ENCODE peak calls at places on chromosomes 2 and 18, in seven cellular contexts. One of them, this sample, is unnamed.
A peak's percentile ranks its signal among the peaks of the same experiment; 100 is the strongest.

GRCh38 chr18:36066001-36066400 is 1.4 kb downstream of the RPRD1A start:
- DNase-seq in tibial artery: no peak
- DNase-seq in sigmoid colon: no peak
- DNase-seq in fibroblast of lung: peak; percentile 79
- DNase-seq in lower lobe of right lung: no peak
- DNase-seq in testis: no peak
- DNase-seq in PC-9: no peak
- DNase-seq in this sample: no peak

GRCh38 chr2:215531284-215531683 is 95.4 kb upstream of the FN1 start:
- DNase-seq in tibial artery: no peak
- DNase-seq in sigmoid colon: no peak
- DNase-seq in fibroblast of lung: peak; percentile 66
- DNase-seq in lower lobe of right lung: no peak
- DNase-seq in testis: no peak
- DNase-seq in PC-9: no peak
- DNase-seq in this sample: peak; percentile 84

GRCh38 chr18:55161966-55162365 is 202.7 kb upstream of the CCDC68 start:
- DNase-seq in tibial artery: peak; percentile 20
- DNase-seq in sigmoid colon: no peak
- DNase-seq in fibroblast of lung: no peak
- DNase-seq in lower lobe of right lung: no peak
- DNase-seq in testis: no peak
- DNase-seq in PC-9: no peak
- DNase-seq in this sample: no peak

GRCh38 chr2:67965246-67965645 is 97.6 kb downstream of the C1D start:
- DNase-seq in tibial artery: no peak
- DNase-seq in sigmoid colon: no peak
- DNase-seq in fibroblast of lung: no peak
- DNase-seq in lower lobe of right lung: no peak
- DNase-seq in testis: no peak
- DNase-seq in PC-9: no peak
- DNase-seq in this sample: peak; percentile 92

GRCh38 chr2:212549463-212549862 is 10.9 kb upstream of the ERBB4 start:
- DNase-seq in tibial artery: no peak
- DNase-seq in sigmoid colon: no peak
- DNase-seq in fibroblast of lung: no peak
- DNase-seq in lower lobe of right lung: no peak
- DNase-seq in testis: no peak
- DNase-seq in PC-9: no peak
- DNase-seq in this sample: no peak

GRCh38 chr2:145652992-145653545 is 1133.2 kb upstream of the ZEB2 start:
- DNase-seq in tibial artery: no peak
- DNase-seq in sigmoid colon: no peak
- DNase-seq in fibroblast of lung: peak; percentile 69
- DNase-seq in lower lobe of right lung: no peak
- DNase-seq in testis: no peak
- DNase-seq in PC-9: no peak
- DNase-seq in this sample: peak; percentile 90

GRCh38 chr2:157257312-157258252 is at the start of gene GALNT5:
- DNase-seq in tibial artery: no peak
- DNase-seq in sigmoid colon: no peak
- DNase-seq in fibroblast of lung: peak; percentile 62
- DNase-seq in lower lobe of right lung: no peak
- DNase-seq in testis: no peak
- DNase-seq in PC-9: no peak
- DNase-seq in this sample: peak; percentile 68

GRCh38 chr18:2851771-2852170 is 5.0 kb downstream of the EMILIN2 start:
- DNase-seq in tibial artery: no peak
- DNase-seq in sigmoid colon: no peak
- DNase-seq in fibroblast of lung: no peak
- DNase-seq in lower lobe of right lung: no peak
- DNase-seq in testis: no peak
- DNase-seq in PC-9: no peak
- DNase-seq in this sample: no peak

GRCh38 chr2:147487286-147487979 is 357.4 kb upstream of the ACVR2A start:
- DNase-seq in tibial artery: no peak
- DNase-seq in sigmoid colon: no peak
- DNase-seq in fibroblast of lung: no peak
- DNase-seq in lower lobe of right lung: no peak
- DNase-seq in testis: no peak
- DNase-seq in PC-9: no peak
- DNase-seq in this sample: no peak

GRCh38 chr18:57436193-57436964 is 1.2 kb downstream of the ONECUT2 start:
- DNase-seq in tibial artery: no peak
- DNase-seq in sigmoid colon: no peak
- DNase-seq in fibroblast of lung: no peak
- DNase-seq in lower lobe of right lung: no peak
- DNase-seq in testis: no peak
- DNase-seq in PC-9: no peak
- DNase-seq in this sample: no peak

GRCh38 chr2:11784747-11785610 is 38.5 kb downstream of the LPIN1 start:
- DNase-seq in tibial artery: no peak
- DNase-seq in sigmoid colon: peak; percentile 74
- DNase-seq in fibroblast of lung: peak; percentile 43
- DNase-seq in lower lobe of right lung: peak; percentile 57
- DNase-seq in testis: peak; percentile 76
- DNase-seq in PC-9: no peak
- DNase-seq in this sample: peak; percentile 7

GRCh38 chr2:71070294-71071025 is 2.0 kb downstream of the NAGK start:
- DNase-seq in tibial artery: no peak
- DNase-seq in sigmoid colon: peak; percentile 56
- DNase-seq in fibroblast of lung: peak; percentile 24
- DNase-seq in lower lobe of right lung: no peak
- DNase-seq in testis: no peak
- DNase-seq in PC-9: no peak
- DNase-seq in this sample: peak; percentile 68

GRCh38 chr2:29632018-29632417 is 289.4 kb downstream of the ALK start:
- DNase-seq in tibial artery: no peak
- DNase-seq in sigmoid colon: no peak
- DNase-seq in fibroblast of lung: no peak
- DNase-seq in lower lobe of right lung: no peak
- DNase-seq in testis: no peak
- DNase-seq in PC-9: no peak
- DNase-seq in this sample: peak; percentile 86

GRCh38 chr2:46308629-46309028 is 11.4 kb downstream of the EPAS1 start:
- DNase-seq in tibial artery: no peak
- DNase-seq in sigmoid colon: no peak
- DNase-seq in fibroblast of lung: no peak
- DNase-seq in lower lobe of right lung: no peak
- DNase-seq in testis: no peak
- DNase-seq in PC-9: no peak
- DNase-seq in this sample: no peak

GRCh38 chr2:118711603-118712002 is 135.8 kb downstream of the EN1 start:
- DNase-seq in tibial artery: no peak
- DNase-seq in sigmoid colon: no peak
- DNase-seq in fibroblast of lung: no peak
- DNase-seq in lower lobe of right lung: no peak
- DNase-seq in testis: no peak
- DNase-seq in PC-9: no peak
- DNase-seq in this sample: no peak

GRCh38 chr2:190882831-190883582 is 2.4 kb downstream of the GLS start:
- DNase-seq in tibial artery: no peak
- DNase-seq in sigmoid colon: no peak
- DNase-seq in fibroblast of lung: no peak
- DNase-seq in lower lobe of right lung: no peak
- DNase-seq in testis: no peak
- DNase-seq in PC-9: no peak
- DNase-seq in this sample: no peak

GRCh38 chr2:36414307-36414706 is 58.7 kb downstream of the CRIM1 start:
- DNase-seq in tibial artery: no peak
- DNase-seq in sigmoid colon: no peak
- DNase-seq in fibroblast of lung: no peak
- DNase-seq in lower lobe of right lung: no peak
- DNase-seq in testis: no peak
- DNase-seq in PC-9: no peak
- DNase-seq in this sample: no peak

GRCh38 chr2:100682536-100682935 is 119.7 kb downstream of the PDCL3 start:
- DNase-seq in tibial artery: no peak
- DNase-seq in sigmoid colon: no peak
- DNase-seq in fibroblast of lung: no peak
- DNase-seq in lower lobe of right lung: no peak
- DNase-seq in testis: no peak
- DNase-seq in PC-9: no peak
- DNase-seq in this sample: no peak

GRCh38 chr18:6624729-6625308 is 104.7 kb upstream of the ARHGAP28 start:
- DNase-seq in tibial artery: no peak
- DNase-seq in sigmoid colon: no peak
- DNase-seq in fibroblast of lung: peak; percentile 86
- DNase-seq in lower lobe of right lung: no peak
- DNase-seq in testis: no peak
- DNase-seq in PC-9: no peak
- DNase-seq in this sample: peak; percentile 72

GRCh38 chr2:156476516-156477206 is 40.5 kb downstream of the GPD2 start:
- DNase-seq in tibial artery: no peak
- DNase-seq in sigmoid colon: no peak
- DNase-seq in fibroblast of lung: peak; percentile 36
- DNase-seq in lower lobe of right lung: no peak
- DNase-seq in testis: no peak
- DNase-seq in PC-9: peak; percentile 53
- DNase-seq in this sample: peak; percentile 46

GRCh38 chr2:29295843-29296242 is 180.6 kb downstream of the CLIP4 start:
- DNase-seq in tibial artery: no peak
- DNase-seq in sigmoid colon: no peak
- DNase-seq in fibroblast of lung: no peak
- DNase-seq in lower lobe of right lung: no peak
- DNase-seq in testis: peak; percentile 40
- DNase-seq in PC-9: peak; percentile 20
- DNase-seq in this sample: no peak

GRCh38 chr18:58991127-58991798 is 126.6 kb downstream of the ZNF532 start:
- DNase-seq in tibial artery: no peak
- DNase-seq in sigmoid colon: no peak
- DNase-seq in fibroblast of lung: peak; percentile 46
- DNase-seq in lower lobe of right lung: no peak
- DNase-seq in testis: no peak
- DNase-seq in PC-9: no peak
- DNase-seq in this sample: peak; percentile 32

GRCh38 chr2:584863-585823 is 92.1 kb downstream of the TMEM18 start:
- DNase-seq in tibial artery: no peak
- DNase-seq in sigmoid colon: no peak
- DNase-seq in fibroblast of lung: no peak
- DNase-seq in lower lobe of right lung: no peak
- DNase-seq in testis: no peak
- DNase-seq in PC-9: peak; percentile 57
- DNase-seq in this sample: no peak

GRCh38 chr2:71060871-71061270 is 7.6 kb upstream of the NAGK start:
- DNase-seq in tibial artery: no peak
- DNase-seq in sigmoid colon: no peak
- DNase-seq in fibroblast of lung: no peak
- DNase-seq in lower lobe of right lung: no peak
- DNase-seq in testis: no peak
- DNase-seq in PC-9: no peak
- DNase-seq in this sample: no peak

GRCh38 chr18:57881818-57882413 is 78.8 kb upstream of the ATP8B1 start:
- DNase-seq in tibial artery: peak; percentile 61
- DNase-seq in sigmoid colon: peak; percentile 83
- DNase-seq in fibroblast of lung: peak; percentile 89
- DNase-seq in lower lobe of right lung: peak; percentile 60
- DNase-seq in testis: peak; percentile 76
- DNase-seq in PC-9: peak; percentile 63
- DNase-seq in this sample: no peak

GRCh38 chr2:144234115-144234772 is 285.7 kb downstream of the ZEB2 start:
- DNase-seq in tibial artery: no peak
- DNase-seq in sigmoid colon: no peak
- DNase-seq in fibroblast of lung: peak; percentile 59
- DNase-seq in lower lobe of right lung: no peak
- DNase-seq in testis: no peak
- DNase-seq in PC-9: no peak
- DNase-seq in this sample: no peak
- H3K27ac ChIP-seq in tibial artery: no peak overlapping the region
- H3K27ac ChIP-seq in sigmoid colon: no peak overlapping the region
- H3K27ac ChIP-seq in fibroblast of lung: no peak overlapping the region
- H3K27ac ChIP-seq in lower lobe of right lung: no peak overlapping the region
- H3K27ac ChIP-seq in testis: no peak overlapping the region
- H3K27ac ChIP-seq in PC-9: no peak overlapping the region
- H3K27ac ChIP-seq in this sample: no peak overlapping the region

GRCh38 chr2:25119263-25119662 is 49.1 kb downstream of the POMC start:
- DNase-seq in tibial artery: no peak
- DNase-seq in sigmoid colon: no peak
- DNase-seq in fibroblast of lung: no peak
- DNase-seq in lower lobe of right lung: no peak
- DNase-seq in testis: no peak
- DNase-seq in PC-9: no peak
- DNase-seq in this sample: no peak
- H3K27ac ChIP-seq in tibial artery: no peak overlapping the region
- H3K27ac ChIP-seq in sigmoid colon: no peak overlapping the region
- H3K27ac ChIP-seq in fibroblast of lung: no peak overlapping the region
- H3K27ac ChIP-seq in lower lobe of right lung: no peak overlapping the region
- H3K27ac ChIP-seq in testis: no peak overlapping the region
- H3K27ac ChIP-seq in PC-9: no peak overlapping the region
- H3K27ac ChIP-seq in this sample: no peak overlapping the region

GRCh38 chr2:208360259-208361076 is 46.1 kb upstream of the PTH2R start:
- DNase-seq in tibial artery: no peak
- DNase-seq in sigmoid colon: no peak
- DNase-seq in fibroblast of lung: no peak
- DNase-seq in lower lobe of right lung: no peak
- DNase-seq in testis: peak; percentile 14
- DNase-seq in PC-9: no peak
- DNase-seq in this sample: no peak

GRCh38 chr2:208358758-208359631 is 47.6 kb upstream of the PTH2R start:
- DNase-seq in tibial artery: no peak
- DNase-seq in sigmoid colon: no peak
- DNase-seq in fibroblast of lung: no peak
- DNase-seq in lower lobe of right lung: no peak
- DNase-seq in testis: peak; percentile 60
- DNase-seq in PC-9: no peak
- DNase-seq in this sample: no peak

GRCh38 chr2:208361077-208361441 is 45.5 kb upstream of the PTH2R start:
- DNase-seq in tibial artery: no peak
- DNase-seq in sigmoid colon: no peak
- DNase-seq in fibroblast of lung: no peak
- DNase-seq in lower lobe of right lung: no peak
- DNase-seq in testis: no peak
- DNase-seq in PC-9: no peak
- DNase-seq in this sample: no peak

GRCh38 chr2:208356846-208357574 is 49.6 kb upstream of the PTH2R start:
- DNase-seq in tibial artery: no peak
- DNase-seq in sigmoid colon: no peak
- DNase-seq in fibroblast of lung: peak; percentile 6
- DNase-seq in lower lobe of right lung: no peak
- DNase-seq in testis: no peak
- DNase-seq in PC-9: no peak
- DNase-seq in this sample: no peak

GRCh38 chr2:208359632-208359986 is 47.0 kb upstream of the PTH2R start:
- DNase-seq in tibial artery: no peak
- DNase-seq in sigmoid colon: no peak
- DNase-seq in fibroblast of lung: no peak
- DNase-seq in lower lobe of right lung: no peak
- DNase-seq in testis: peak; percentile 75
- DNase-seq in PC-9: no peak
- DNase-seq in this sample: no peak
- H3K27ac ChIP-seq in tibial artery: no peak overlapping the region
- H3K27ac ChIP-seq in sigmoid colon: no peak overlapping the region
- H3K27ac ChIP-seq in fibroblast of lung: no peak overlapping the region
- H3K27ac ChIP-seq in lower lobe of right lung: no peak overlapping the region
- H3K27ac ChIP-seq in testis: no peak overlapping the region
- H3K27ac ChIP-seq in PC-9: no peak overlapping the region
- H3K27ac ChIP-seq in this sample: no peak overlapping the region

DNA sequence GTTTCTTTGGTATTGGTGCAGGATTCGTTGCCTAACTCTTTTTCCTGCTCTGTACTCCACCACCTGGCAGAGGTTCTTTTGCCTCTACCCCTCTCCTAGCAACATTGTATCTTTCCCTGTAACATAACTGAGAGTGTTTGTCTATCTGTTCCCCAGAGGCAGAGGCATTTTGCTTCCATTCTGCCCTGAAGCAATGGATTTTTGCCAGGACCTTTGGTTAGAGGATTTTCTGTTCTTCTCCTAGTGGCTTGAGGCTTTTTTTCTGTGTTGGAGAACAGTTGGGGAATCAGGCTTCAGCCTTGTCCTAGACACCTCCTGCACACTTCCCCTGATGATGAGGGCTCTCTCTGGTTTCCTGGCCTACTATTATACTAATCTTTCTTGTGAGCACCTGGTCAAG is 68.7 kb downstream of the NCOA1 start:
- DNase-seq in tibial artery: no peak
- DNase-seq in sigmoid colon: no peak
- DNase-seq in fibroblast of lung: no peak
- DNase-seq in lower lobe of right lung: no peak
- DNase-seq in testis: peak; percentile 75
- DNase-seq in PC-9: no peak
- DNase-seq in this sample: no peak
- H3K27ac ChIP-seq in tibial artery: no peak overlapping the region
- H3K27ac ChIP-seq in sigmoid colon: peak overlapping the region; percentile 1
- H3K27ac ChIP-seq in fibroblast of lung: no peak overlapping the region
- H3K27ac ChIP-seq in lower lobe of right lung: no peak overlapping the region
- H3K27ac ChIP-seq in testis: peak overlapping the region; percentile 66
- H3K27ac ChIP-seq in PC-9: no peak overlapping the region
- H3K27ac ChIP-seq in this sample: no peak overlapping the region